ENCODE peak calls at places on chromosome 7, in ten cellular contexts. J, C, H, O, N, U, E, L, A and B are unnamed samples. For H3K4me1, the result is how much of the 10 kb centered on the place peaks cover.

GRCh38 chr7:9280088-9280487 is 846.7 kb downstream of the NXPH1 start:
- DNase-seq in E (peak), J (no peak), C (no peak), A (no peak), O (no peak), U (no peak), L (no peak), H (no peak), N (no peak), B (no peak)

GRCh38 chr7:41792099-41792498 is 89.2 kb upstream of the INHBA start:
- DNase-seq in L (no peak), A (no peak), C (no peak), N (no peak), H (no peak), E (no peak), J (no peak), U (no peak), O (no peak), B (no peak)

GRCh38 chr7:22319424-22320403 is 37.2 kb downstream of the RAPGEF5 start:
- DNase-seq in J (no peak), E (no peak), L (no peak), A (no peak), C (no peak), O (no peak), U (no peak), N (no peak), H (no peak), B (no peak)

GRCh38 chr7:50614721-50615518 is 49.7 kb upstream of the DDC start:
- DNase-seq in N (no peak), C (no peak), L (peak), U (no peak), H (no peak), J (no peak), E (no peak), A (no peak), O (no peak), B (peak)

GRCh38 chr7:2658941-2659340 is 27.2 kb downstream of the TTYH3 start:
- DNase-seq in N (no peak), C (no peak), H (no peak), E (no peak), O (no peak), U (no peak), L (no peak), A (no peak), J (no peak), B (no peak)

GRCh38 chr7:68213838-68214237 is 1217.2 kb downstream of the TYW1 start:
- DNase-seq in L (no peak), C (no peak), J (no peak), N (no peak), A (no peak), H (no peak), U (no peak), E (no peak), O (no peak), B (no peak)

GRCh38 chr7:46713868-46714596 is 793.0 kb upstream of the IGFBP3 start:
- DNase-seq in A (no peak), O (no peak), L (no peak), U (no peak), J (no peak), E (no peak), C (no peak), N (no peak), H (no peak), B (no peak)

GRCh38 chr7:30683839-30684238 is 1.6 kb upstream of the CRHR2 start:
- DNase-seq in E (no peak), C (no peak), J (no peak), A (no peak), H (no peak), L (no peak), N (no peak), O (no peak), U (no peak), B (no peak)

GRCh38 chr7:150936018-150936417 is 42.1 kb downstream of the KCNH2 start:
- DNase-seq in C (no peak), L (no peak), N (no peak), O (no peak), H (no peak), A (no peak), J (no peak), E (no peak), U (no peak), B (no peak)

GRCh38 chr7:125934539-125934938 is 1004.9 kb upstream of the POT1 start:
- DNase-seq in A (no peak), U (no peak), L (no peak), E (no peak), H (no peak), N (no peak), C (no peak), J (no peak), O (peak), B (no peak)

GRCh38 chr7:130021105-130021834 is 29.9 kb downstream of the ZC3HC1 start:
- DNase-seq in H (no peak), O (no peak), E (no peak), J (no peak), N (no peak), C (no peak), L (no peak), A (no peak), U (no peak), B (no peak)

GRCh38 chr7:138632866-138633602 is 68.1 kb downstream of the SVOPL start:
- DNase-seq in L (no peak), J (no peak), C (no peak), H (no peak), N (no peak), O (no peak), U (no peak), A (no peak), E (no peak), B (no peak)

GRCh38 chr7:111887734-111888133 is 318.5 kb downstream of the DOCK4 start:
- DNase-seq in H (no peak), U (no peak), L (no peak), A (no peak), J (no peak), E (no peak), O (no peak), N (no peak), C (no peak), B (no peak)

GRCh38 chr7:88293866-88294265 is 12.8 kb downstream of the STEAP4 start:
- DNase-seq in E (no peak), H (no peak), N (no peak), A (no peak), J (no peak), L (no peak), U (no peak), C (no peak), O (no peak), B (no peak)

GRCh38 chr7:123846217-123846891 is 1.4 kb downstream of the HYAL4 start:
- DNase-seq in O (no peak), N (no peak), U (no peak), A (no peak), E (no peak), H (no peak), J (no peak), C (no peak), L (no peak), B (no peak)

GRCh38 chr7:33733865-33734650 is 171.3 kb upstream of the BMPER start:
- DNase-seq in N (no peak), H (peak), E (no peak), O (no peak), C (no peak), A (no peak), L (no peak), J (no peak), U (no peak), B (no peak)

GRCh38 chr7:45595809-45596664 is 21.9 kb downstream of the ADCY1 start:
- DNase-seq in O (no peak), N (peak), L (no peak), H (peak), E (no peak), C (no peak), U (no peak), A (no peak), J (no peak), B (peak)

GRCh38 chr7:35508623-35509400 is 186.1 kb downstream of the HERPUD2 start:
- DNase-seq in N (no peak), L (no peak), E (no peak), J (no peak), O (no peak), U (no peak), H (no peak), A (no peak), C (no peak), B (no peak)

GRCh38 chr7:135375908-135376699 is 133.8 kb downstream of the CNOT4 start:
- DNase-seq in H (no peak), E (no peak), J (no peak), C (no peak), O (no peak), L (no peak), N (no peak), U (no peak), A (no peak), B (no peak)

GRCh38 chr7:21636694-21637093 is 93.9 kb downstream of the DNAH11 start:
- DNase-seq in A (no peak), L (no peak), E (no peak), C (no peak), N (no peak), H (no peak), J (no peak), U (no peak), O (no peak), B (no peak)

GRCh38 chr7:20506175-20506574 is 109.3 kb upstream of the ABCB5 start:
- DNase-seq in A (no peak), H (no peak), C (no peak), E (no peak), U (no peak), J (no peak), N (no peak), L (no peak), O (no peak), B (no peak)

GRCh38 chr7:2851499-2851898 is 7.4 kb upstream of the GNA12 start:
- DNase-seq in E (no peak), J (no peak), C (no peak), U (no peak), N (no peak), L (no peak), A (no peak), H (no peak), O (no peak), B (no peak)

GRCh38 chr7:85508642-85509429 is 322.0 kb upstream of the SEMA3D start:
- DNase-seq in U (no peak), A (no peak), C (no peak), N (no peak), E (no peak), J (no peak), L (no peak), O (no peak), H (no peak), B (no peak)

GRCh38 chr7:102456327-102456726 is 8.3 kb downstream of the ALKBH4 start:
- DNase-seq in E (no peak), N (no peak), C (no peak), J (no peak), L (no peak), O (peak), U (no peak), A (no peak), H (no peak), B (no peak)

GRCh38 chr7:150556521-150557138 is 10.6 kb upstream of the GIMAP4 start:
- DNase-seq in A (no peak), J (no peak), U (no peak), E (no peak), O (no peak), H (no peak), N (no peak), L (no peak), C (no peak), B (no peak)

DNA sequence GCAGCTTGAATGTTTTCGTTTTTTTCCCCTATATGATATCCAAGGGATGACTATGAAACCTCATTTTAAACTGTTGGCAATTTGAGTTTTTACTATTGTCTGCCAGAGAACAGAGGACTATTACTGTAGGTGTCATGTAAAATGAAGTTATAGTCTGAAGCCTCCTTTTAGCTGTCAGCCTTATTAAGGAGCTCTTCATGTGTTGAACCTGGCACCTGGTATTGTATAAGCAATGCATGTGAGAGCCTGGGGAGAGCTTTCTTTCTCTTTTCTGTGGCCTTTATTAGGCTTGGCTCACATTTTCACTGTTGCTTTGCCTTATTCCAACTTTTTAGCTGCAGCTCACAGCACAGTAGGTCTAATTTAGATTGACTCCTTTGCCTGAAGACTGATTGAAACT is 119.1 kb upstream of the FOXP2 start:
- DNase-seq in E (no peak), L (no peak), J (no peak), A (no peak), N (no peak), H (no peak), O (no peak), U (no peak), C (no peak), B (no peak)
- H3K4me1 ChIP-seq in E (under half), L (under half), J (under half), A (under half), N (under half), H (under half), O (under half), U (under half), C (under half), B (under half)

GRCh38 chr7:56023500-56023899 is 27.7 kb downstream of the PSPH start:
- DNase-seq in U (no peak), J (no peak), A (no peak), L (no peak), O (no peak), N (no peak), E (no peak), H (no peak), C (no peak), B (no peak)
- TF ChIP-seq POLR2AphosphoS5 in U (no peak), J (no peak), A (no peak), L (no peak), O (no peak), N (no peak), E (no peak), H (no peak), C (no peak), B (no peak)

GRCh38 chr7:131109757-131110293 is 217.9 kb upstream of the MKLN1 start:
- DNase-seq in J (no peak), C (peak), L (peak), U (peak), O (no peak), E (peak), N (peak), A (peak), H (peak), B (no peak)
- H3K4me1 ChIP-seq in J (under half), C (under half), L (under half), U (under half), O (under half), E (under half), N (under half), A (under half), H (half or more), B (under half)

DNA sequence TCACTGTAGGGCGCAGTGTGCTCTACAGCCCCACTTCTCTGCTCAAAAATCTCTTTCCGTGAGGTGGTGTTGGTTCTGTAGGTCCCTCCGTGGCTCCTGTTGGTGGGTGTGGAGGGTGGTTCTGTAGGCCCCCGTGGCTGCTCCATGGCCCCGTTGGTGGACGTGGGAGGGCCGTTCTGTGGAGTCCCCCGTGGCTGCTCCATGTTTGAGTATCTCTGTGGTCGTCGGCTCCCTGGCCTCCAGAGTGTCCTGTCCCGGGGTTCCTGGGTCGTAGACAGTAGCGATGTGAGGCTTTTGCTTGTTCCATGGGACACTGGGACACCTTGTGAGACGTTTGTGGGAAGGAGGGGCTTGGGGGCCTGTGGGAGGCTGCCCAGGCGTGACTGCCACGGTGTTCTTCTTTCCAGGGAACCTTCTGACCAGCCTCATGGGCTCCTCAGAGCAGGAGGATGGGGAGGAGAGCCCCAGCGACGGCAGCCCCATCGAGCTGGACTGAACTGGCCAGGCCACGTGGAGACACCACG is 18.6 kb downstream of the GET4 start:
- DNase-seq in O (no peak), E (no peak), C (no peak), U (no peak), A (no peak), H (peak), N (no peak), J (no peak), L (no peak), B (no peak)
- TF ChIP-seq POLR2AphosphoS5 in O (no peak), E (no peak), C (no peak), U (no peak), A (no peak), H (no peak), N (no peak), J (no peak), L (no peak), B (no peak)

GRCh38 chr7:70406419-70407189 is 725.3 kb upstream of the GALNT17 start:
- DNase-seq in E (no peak), N (no peak), J (no peak), H (no peak), L (no peak), C (no peak), A (no peak), U (no peak), O (no peak), B (no peak)
- H3K4me1 ChIP-seq in E (under half), N (under half), J (under half), H (under half), L (under half), C (under half), A (under half), U (under half), O (under half), B (under half)

GRCh38 chr7:13851756-13852155 is 137.7 kb downstream of the ETV1 start:
- DNase-seq in A (no peak), J (no peak), N (no peak), O (no peak), E (peak), U (no peak), H (no peak), L (no peak), C (no peak), B (no peak)
- TF ChIP-seq POLR2AphosphoS5 in A (no peak), J (no peak), N (no peak), O (no peak), E (no peak), U (no peak), H (no peak), L (no peak), C (no peak), B (no peak)

DNA sequence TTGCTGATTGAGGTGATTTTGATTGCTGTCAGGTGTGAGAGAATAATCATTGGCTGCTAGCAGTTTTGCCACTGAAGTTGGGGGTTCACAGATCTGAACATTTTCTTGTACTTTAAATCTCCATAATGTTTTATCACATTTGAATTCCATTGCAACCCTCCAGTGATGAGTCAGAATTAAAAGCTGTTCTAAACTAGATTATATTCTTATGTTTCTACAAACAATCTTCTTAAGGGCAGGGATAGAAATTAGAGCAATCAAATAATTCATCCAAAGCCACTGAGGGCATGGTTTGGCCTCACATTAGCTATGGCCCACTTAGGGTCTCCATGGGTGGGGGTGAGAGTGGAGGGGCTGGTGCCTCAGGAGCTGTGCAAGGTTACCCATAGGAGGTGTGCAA is 53.0 kb upstream of the RPA3 start:
- DNase-seq in C (no peak), N (no peak), U (no peak), H (no peak), A (no peak), O (no peak), E (no peak), J (no peak), L (no peak), B (no peak)
- H3K4me1 ChIP-seq in C (under half), N (under half), U (under half), H (under half), A (under half), O (under half), E (under half), J (under half), L (under half), B (under half)